ENCODE peak calls at places on chromosomes 3 and 15, in six cellular contexts. O is H1, I is vagina, Y is A549, V is Calu3, E is fibroblast of mammary gland. G is an unnamed sample.

GRCh38 chr15:49235446-49236207 is 65.6 kb downstream of the GALK2 start:
- DNase-seq in O (peak), I (no peak), Y (peak), V (peak), E (peak), G (peak)

GRCh38 chr3:182527745-182528144 is 265.6 kb upstream of the ATP11B start:
- DNase-seq in O (no peak), I (no peak), Y (peak), V (no peak), E (no peak), G (no peak)

GRCh38 chr3:32821686-32822296 is 4.0 kb downstream of the TRIM71 start:
- DNase-seq in O (no peak), I (no peak), Y (no peak), V (no peak), E (no peak), G (no peak)

GRCh38 chr3:11007534-11007933 is 15.0 kb downstream of the SLC6A1 start:
- DNase-seq in O (peak), I (no peak), Y (no peak), V (no peak), E (no peak), G (no peak)

GRCh38 chr3:43288366-43288765 is 2.0 kb downstream of the SNRK start:
- DNase-seq in O (no peak), I (no peak), Y (no peak), V (no peak), E (peak), G (no peak)

GRCh38 chr15:52095597-52096262 is 16.8 kb downstream of the BCL2L10 start:
- DNase-seq in O (no peak), I (no peak), Y (peak), V (no peak), E (peak), G (peak)

GRCh38 chr15:73571346-73571745 is 61.8 kb downstream of the NPTN start:
- DNase-seq in O (no peak), I (no peak), Y (no peak), V (no peak), E (no peak), G (no peak)

GRCh38 chr3:148794357-148794756 is 33.3 kb upstream of the CPB1 start:
- DNase-seq in O (no peak), I (no peak), Y (peak), V (peak), E (peak), G (no peak)

GRCh38 chr3:122535964-122536363 is 21.2 kb upstream of the KPNA1 start:
- DNase-seq in O (no peak), I (no peak), Y (no peak), V (no peak), E (no peak), G (no peak)

GRCh38 chr15:36844453-36845094 is 255.8 kb downstream of the MEIS2 start:
- DNase-seq in O (no peak), I (no peak), Y (peak), V (no peak), E (peak), G (no peak)

GRCh38 chr15:71669688-71670087 is 140.7 kb upstream of the NR2E3 start:
- DNase-seq in O (no peak), I (no peak), Y (no peak), V (no peak), E (no peak), G (no peak)

GRCh38 chr3:136883967-136884720 is 22.1 kb downstream of the NCK1 start:
- DNase-seq in O (no peak), I (no peak), Y (no peak), V (no peak), E (no peak), G (no peak)

GRCh38 chr15:80159811-80160569 is 7.2 kb downstream of the FAH start:
- DNase-seq in O (no peak), I (no peak), Y (no peak), V (no peak), E (peak), G (no peak)

GRCh38 chr3:52392216-52392930 is 52.5 kb downstream of the SEMA3G start:
- DNase-seq in O (no peak), I (no peak), Y (no peak), V (no peak), E (no peak), G (no peak)

GRCh38 chr15:70158309-70158995 is 60.7 kb upstream of the TLE3 start:
- DNase-seq in O (no peak), I (no peak), Y (no peak), V (no peak), E (no peak), G (no peak)

GRCh38 chr3:149152420-149152819 is 23.0 kb downstream of the HPS3 start:
- DNase-seq in O (no peak), I (no peak), Y (no peak), V (no peak), E (peak), G (no peak)

GRCh38 chr15:67076147-67076843 is 10.9 kb downstream of the SMAD3 start:
- DNase-seq in O (no peak), I (no peak), Y (peak), V (peak), E (peak), G (no peak)

GRCh38 chr15:64460737-64461576 is 579 bp downstream of the ZNF609 start:
- DNase-seq in O (peak), I (no peak), Y (peak), V (peak), E (peak), G (peak)

GRCh38 chr3:171349392-171349791 is 110.8 kb downstream of the TNIK start:
- DNase-seq in O (no peak), I (no peak), Y (no peak), V (no peak), E (no peak), G (no peak)

GRCh38 chr15:52872036-52872818 is 82.1 kb upstream of the ONECUT1 start:
- DNase-seq in O (no peak), I (no peak), Y (no peak), V (no peak), E (no peak), G (no peak)

GRCh38 chr3:5086708-5087107 is 35.4 kb upstream of the ARL8B start:
- DNase-seq in O (no peak), I (no peak), Y (no peak), V (no peak), E (no peak), G (no peak)

GRCh38 chr3:32304510-32304909 is 66.0 kb downstream of the CMTM8 start:
- DNase-seq in O (no peak), I (no peak), Y (no peak), V (no peak), E (no peak), G (no peak)

GRCh38 chr3:194598771-194599557 is 34.3 kb downstream of the TMEM44 start:
- DNase-seq in O (no peak), I (no peak), Y (peak), V (no peak), E (peak), G (no peak)

GRCh38 chr15:25706176-25706970 is 156.8 kb downstream of the ATP10A start:
- DNase-seq in O (no peak), I (no peak), Y (no peak), V (no peak), E (no peak), G (no peak)

GRCh38 chr3:194985031-194985578 is 285.9 kb downstream of the XXYLT1 start:
- DNase-seq in O (peak), I (peak), Y (no peak), V (peak), E (peak), G (peak)

GRCh38 chr3:48405971-48406370 is 23.9 kb downstream of the PLXNB1 start:
- DNase-seq in O (no peak), I (no peak), Y (no peak), V (no peak), E (no peak), G (no peak)

GRCh38 chr3:46017720-46018119 is 9.6 kb downstream of the XCR1 start:
- DNase-seq in O (peak), I (peak), Y (no peak), V (no peak), E (peak), G (no peak)

GRCh38 chr15:89450076-89451006 is 46.0 kb downstream of the RHCG start:
- DNase-seq in O (peak), I (no peak), Y (no peak), V (no peak), E (no peak), G (no peak)

GRCh38 chr3:45590822-45591546 is 3.6 kb upstream of the LIMD1 start:
- DNase-seq in O (no peak), I (no peak), Y (no peak), V (no peak), E (no peak), G (no peak)

GRCh38 chr15:87349181-87349580 is 907.4 kb downstream of the NTRK3 start:
- DNase-seq in O (no peak), I (no peak), Y (peak), V (no peak), E (no peak), G (no peak)

GRCh38 chr15:39171944-39172368 is 408.9 kb upstream of the THBS1 start:
- DNase-seq in O (peak), I (no peak), Y (peak), V (peak), E (peak), G (peak)

GRCh38 chr3:46835486-46835885 is 27.8 kb downstream of the MYL3 start:
- DNase-seq in O (no peak), I (no peak), Y (no peak), V (no peak), E (no peak), G (no peak)

GRCh38 chr3:100796556-100796955 is 87.3 kb downstream of the TFG start:
- DNase-seq in O (no peak), I (no peak), Y (peak), V (no peak), E (peak), G (no peak)

GRCh38 chr3:143084856-143085731 is 34.5 kb upstream of the CHST2 start:
- DNase-seq in O (no peak), I (no peak), Y (peak), V (no peak), E (peak), G (no peak)

GRCh38 chr3:157089455-157090221 is 70.3 kb downstream of the CCNL1 start:
- DNase-seq in O (no peak), I (no peak), Y (peak), V (peak), E (peak), G (no peak)

GRCh38 chr3:25820372-25820771 is 30.5 kb downstream of the OXSM start:
- DNase-seq in O (no peak), I (no peak), Y (no peak), V (peak), E (peak), G (peak)

GRCh38 chr15:36771826-36772225 is 192.4 kb downstream of the CDIN1 start:
- DNase-seq in O (no peak), I (no peak), Y (no peak), V (no peak), E (no peak), G (no peak)

GRCh38 chr3:31999902-32000439 is 18.4 kb downstream of the ZNF860 start:
- DNase-seq in O (no peak), I (no peak), Y (no peak), V (no peak), E (no peak), G (no peak)

GRCh38 chr15:65072027-65072426 is 4.2 kb upstream of the RASL12 start:
- DNase-seq in O (no peak), I (no peak), Y (no peak), V (no peak), E (peak), G (no peak)

GRCh38 chr15:90618330-90619136 is 88.8 kb downstream of the CRTC3 start:
- DNase-seq in O (no peak), I (no peak), Y (no peak), V (no peak), E (peak), G (peak)
- TF ChIP-seq CTCF in O (peak), I (no peak), Y (peak), V (no peak), E (no peak), G (no peak)

GRCh38 chr3:28726840-28727239 is 378.2 kb upstream of the AZI2 start:
- DNase-seq in O (peak), I (no peak), Y (peak), V (peak), E (peak), G (no peak)
- TF ChIP-seq CTCF in O (peak), I (peak), Y (peak), V (peak), E (peak), G (peak)

GRCh38 chr15:40338041-40338657 is 2.6 kb downstream of the CCDC9B start:
- DNase-seq in O (peak), I (no peak), Y (peak), V (peak), E (peak), G (no peak)

GRCh38 chr15:40334541-40334940 is 6.2 kb downstream of the CCDC9B start:
- DNase-seq in O (no peak), I (no peak), Y (no peak), V (no peak), E (no peak), G (no peak)

GRCh38 chr15:40334941-40335795 is 5.6 kb downstream of the CCDC9B start:
- DNase-seq in O (peak), I (no peak), Y (no peak), V (no peak), E (no peak), G (no peak)

GRCh38 chr15:40337597-40337996 is 3.1 kb downstream of the CCDC9B start:
- DNase-seq in O (no peak), I (no peak), Y (no peak), V (no peak), E (no peak), G (no peak)

GRCh38 chr15:40336129-40337122 is 4.3 kb downstream of the CCDC9B start:
- DNase-seq in O (peak), I (no peak), Y (no peak), V (no peak), E (no peak), G (no peak)
- TF ChIP-seq CTCF in O (peak), I (no peak), Y (no peak), V (no peak), E (no peak), G (no peak)

DNA sequence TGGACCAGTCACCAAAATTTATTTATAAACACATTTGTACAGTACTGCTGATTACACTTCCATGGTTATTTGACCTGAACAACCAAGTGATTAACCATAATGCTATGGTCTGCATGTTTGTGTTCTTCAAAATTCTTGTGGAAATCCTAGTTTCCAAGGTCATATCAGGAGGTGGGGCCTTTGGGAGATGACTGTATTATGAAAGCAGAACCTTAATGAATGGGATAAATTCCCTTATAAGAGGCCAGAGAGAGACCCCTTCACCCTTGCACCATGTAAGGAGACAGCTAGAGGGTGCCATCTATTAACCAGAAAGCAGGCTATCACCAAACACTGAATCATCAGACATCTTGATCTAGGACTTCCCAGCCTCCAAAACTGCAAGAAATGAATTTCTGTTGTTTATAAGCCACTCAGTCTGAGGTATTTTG is 1.9 kb downstream of the SCAPER start:
- DNase-seq in O (no peak), I (no peak), Y (peak), V (no peak), E (peak), G (peak)
- TF ChIP-seq CTCF in O (peak), I (no peak), Y (peak), V (no peak), E (peak), G (peak)

DNA sequence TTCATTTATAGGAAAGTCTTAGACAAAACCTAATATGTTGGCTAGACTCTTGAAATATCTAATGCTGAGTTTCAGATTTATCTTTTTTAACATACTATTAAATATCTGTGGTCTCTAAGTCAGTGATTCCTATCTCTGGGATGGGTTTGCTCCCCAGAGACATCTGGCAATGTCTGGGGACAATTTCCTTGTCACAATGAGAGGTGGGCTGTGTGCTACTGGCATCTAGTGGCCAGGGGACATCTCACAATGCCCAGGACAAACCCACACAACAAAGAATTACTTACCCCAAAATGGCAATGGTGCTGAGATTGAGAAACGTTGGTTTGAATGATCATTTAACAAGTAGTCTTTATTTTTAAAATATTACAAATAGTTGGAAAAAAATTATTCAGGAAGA is 602.1 kb downstream of the MAGI1 start:
- DNase-seq in O (no peak), I (no peak), Y (peak), V (peak), E (peak), G (no peak)
- TF ChIP-seq CTCF in O (peak), I (peak), Y (peak), V (peak), E (peak), G (peak)

GRCh38 chr15:62391565-62392262 is 226.6 kb upstream of the C2CD4B start:
- DNase-seq in O (peak), I (no peak), Y (peak), V (peak), E (peak), G (no peak)
- TF ChIP-seq CTCF in O (peak), I (no peak), Y (peak), V (peak), E (no peak), G (peak)

G was measured in AG09319.